ENCODE peak calls at places on chromosomes 2 and 18, in seven cellular contexts. C, V, F, Q, U, O and N are unnamed samples.
A peak's percentile ranks its signal among the peaks of the same experiment; 100 is the strongest.

GRCh38 chr2:106857882-106858478 is 28.0 kb downstream of the ST6GAL2 start:
- DNase-seq in C (no peak), V (no peak), F (no peak), Q (no peak), U (no peak), O (no peak), N (no peak)

GRCh38 chr18:26056291-26056690 is 34.1 kb downstream of the SS18 start:
- DNase-seq in C (no peak), V (no peak), F (no peak), Q (peak; percentile 66), U (peak; percentile 45), O (no peak), N (no peak)

GRCh38 chr2:58436842-58437241 is 195.7 kb upstream of the FANCL start:
- DNase-seq in C (no peak), V (no peak), F (no peak), Q (no peak), U (peak; percentile 15), O (no peak), N (no peak)

GRCh38 chr2:8576525-8577157 is 105.2 kb upstream of the ID2 start:
- DNase-seq in C (peak; percentile 57), V (no peak), F (no peak), Q (no peak), U (no peak), O (no peak), N (no peak)

GRCh38 chr2:100194951-100195350 is 52.6 kb upstream of the AFF3 start:
- DNase-seq in C (no peak), V (no peak), F (no peak), Q (no peak), U (no peak), O (no peak), N (no peak)

GRCh38 chr2:55459278-55459677 is 39.6 kb upstream of the CCDC88A start:
- DNase-seq in C (no peak), V (no peak), F (no peak), Q (no peak), U (no peak), O (no peak), N (no peak)

GRCh38 chr2:112606567-112606966 is 22.2 kb downstream of the CHCHD5 start:
- DNase-seq in C (no peak), V (no peak), F (peak; percentile 82), Q (peak; percentile 41), U (no peak), O (no peak), N (no peak)

GRCh38 chr2:187826023-187826422 is 271.8 kb upstream of the TFPI start:
- DNase-seq in C (no peak), V (no peak), F (no peak), Q (no peak), U (peak; percentile 16), O (no peak), N (no peak)

GRCh38 chr2:157843935-157844334 is 32.2 kb downstream of the ACVR1 start:
- DNase-seq in C (no peak), V (no peak), F (no peak), Q (no peak), U (no peak), O (no peak), N (no peak)

GRCh38 chr2:48114256-48114655 is 208.0 kb upstream of the FBXO11 start:
- DNase-seq in C (peak; percentile 50), V (no peak), F (no peak), Q (peak; percentile 77), U (peak; percentile 68), O (no peak), N (no peak)

GRCh38 chr18:27226556-27227075 is 41.5 kb upstream of the CHST9 start:
- DNase-seq in C (no peak), V (no peak), F (no peak), Q (no peak), U (no peak), O (no peak), N (no peak)

GRCh38 chr2:137800386-137800785 is 163.9 kb upstream of the HNMT start:
- DNase-seq in C (no peak), V (no peak), F (no peak), Q (no peak), U (no peak), O (no peak), N (no peak)

GRCh38 chr2:26772064-26773001 is 8.2 kb downstream of the SLC35F6 start:
- DNase-seq in C (peak; percentile 65), V (peak; percentile 89), F (peak; percentile 85), Q (peak; percentile 38), U (peak; percentile 70), O (peak; percentile 88), N (no peak)

GRCh38 chr2:54593249-54593648 is 130.2 kb upstream of the EML6 start:
- DNase-seq in C (no peak), V (no peak), F (no peak), Q (no peak), U (no peak), O (no peak), N (no peak)

GRCh38 chr18:63446266-63446665 is 24.0 kb upstream of the VPS4B start:
- DNase-seq in C (no peak), V (no peak), F (no peak), Q (no peak), U (no peak), O (no peak), N (no peak)

GRCh38 chr2:55431982-55432627 is 12.4 kb upstream of the CCDC88A start:
- DNase-seq in C (no peak), V (no peak), F (no peak), Q (peak; percentile 56), U (peak; percentile 70), O (no peak), N (no peak)

GRCh38 chr18:74146756-74147155 is 878 bp downstream of the FBXO15 start:
- DNase-seq in C (no peak), V (no peak), F (no peak), Q (peak; percentile 92), U (peak; percentile 31), O (no peak), N (no peak)

GRCh38 chr18:8140841-8141501 is 468.3 kb upstream of the RAB12 start:
- DNase-seq in C (no peak), V (peak; percentile 73), F (no peak), Q (peak; percentile 82), U (peak; percentile 92), O (peak; percentile 16), N (no peak)

GRCh38 chr2:70930371-70931329 is 5.0 kb upstream of the ATP6V1B1 start:
- DNase-seq in C (no peak), V (no peak), F (no peak), Q (no peak), U (no peak), O (peak; percentile 2), N (no peak)

GRCh38 chr2:238061310-238062202 is 755 bp downstream of the SCLY start:
- DNase-seq in C (no peak), V (peak; percentile 23), F (peak; percentile 63), Q (peak; percentile 33), U (peak; percentile 61), O (peak; percentile 45), N (no peak)

GRCh38 chr2:130828461-130828860 is 8.3 kb upstream of the ARHGEF4 start:
- DNase-seq in C (no peak), V (no peak), F (no peak), Q (no peak), U (no peak), O (no peak), N (no peak)

GRCh38 chr2:240991378-240992263 is 6.8 kb upstream of the SNED1 start:
- DNase-seq in C (peak; percentile 35), V (peak; percentile 87), F (peak; percentile 71), Q (peak; percentile 97), U (peak; percentile 98), O (peak; percentile 71), N (no peak)

GRCh38 chr2:20190170-20190569 is 34.8 kb downstream of the SDC1 start:
- DNase-seq in C (no peak), V (no peak), F (no peak), Q (no peak), U (no peak), O (no peak), N (no peak)

GRCh38 chr2:10533811-10534321 is 85.7 kb upstream of the ODC1 start:
- DNase-seq in C (peak; percentile 29), V (no peak), F (peak; percentile 33), Q (peak; percentile 24), U (peak; percentile 73), O (no peak), N (no peak)

GRCh38 chr2:70426341-70426740 is 124.5 kb upstream of the FAM136A start:
- DNase-seq in C (no peak), V (no peak), F (no peak), Q (no peak), U (no peak), O (no peak), N (no peak)

GRCh38 chr2:228642861-228643260 is 461.4 kb upstream of the SPHKAP start:
- DNase-seq in C (no peak), V (no peak), F (no peak), Q (no peak), U (no peak), O (no peak), N (no peak)

GRCh38 chr2:62149708-62150107 is 46.2 kb upstream of the B3GNT2 start:
- DNase-seq in C (no peak), V (no peak), F (no peak), Q (peak; percentile 96), U (peak; percentile 100), O (no peak), N (no peak)

DNA sequence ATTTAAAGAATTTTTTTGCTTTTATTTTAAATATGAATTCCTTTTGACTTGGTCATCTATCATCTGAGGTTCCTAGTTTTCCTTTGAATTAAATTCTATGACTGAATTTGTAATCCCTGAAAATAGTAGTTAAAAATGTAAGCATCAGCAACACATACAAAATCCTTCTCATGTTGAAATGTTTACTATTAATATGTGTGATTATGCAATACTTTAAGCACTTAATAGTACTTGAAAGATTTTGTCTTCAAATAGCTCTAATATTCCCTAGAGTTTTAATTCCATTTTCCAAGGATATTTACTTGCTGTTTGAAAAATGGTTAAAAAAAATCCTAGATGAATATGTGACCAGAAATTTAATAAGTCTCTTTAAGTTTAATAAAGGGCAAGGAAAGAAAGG is 26.6 kb upstream of the SPATS2L start:
- DNase-seq in C (no peak), V (no peak), F (no peak), Q (peak; percentile 23), U (no peak), O (no peak), N (no peak)
- H3K9me3 ChIP-seq in C (no peaks in the 10 kb centered on the region), V (no peaks in the 10 kb centered on the region), F (no peaks in the 10 kb centered on the region), Q (no peaks in the 10 kb centered on the region), U (no peaks in the 10 kb centered on the region), O (no peaks in the 10 kb centered on the region), N (no peaks in the 10 kb centered on the region)

GRCh38 chr2:170819941-170820646 is 3.4 kb downstream of the GAD1 start:
- DNase-seq in C (peak; percentile 48), V (no peak), F (no peak), Q (no peak), U (no peak), O (no peak), N (no peak)
- H3K9me3 ChIP-seq in C (no peaks in the 10 kb centered on the region), V (no peaks in the 10 kb centered on the region), F (no peaks in the 10 kb centered on the region), Q (no peaks in the 10 kb centered on the region), U (no peaks in the 10 kb centered on the region), O (no peaks in the 10 kb centered on the region), N (no peaks in the 10 kb centered on the region)

DNA sequence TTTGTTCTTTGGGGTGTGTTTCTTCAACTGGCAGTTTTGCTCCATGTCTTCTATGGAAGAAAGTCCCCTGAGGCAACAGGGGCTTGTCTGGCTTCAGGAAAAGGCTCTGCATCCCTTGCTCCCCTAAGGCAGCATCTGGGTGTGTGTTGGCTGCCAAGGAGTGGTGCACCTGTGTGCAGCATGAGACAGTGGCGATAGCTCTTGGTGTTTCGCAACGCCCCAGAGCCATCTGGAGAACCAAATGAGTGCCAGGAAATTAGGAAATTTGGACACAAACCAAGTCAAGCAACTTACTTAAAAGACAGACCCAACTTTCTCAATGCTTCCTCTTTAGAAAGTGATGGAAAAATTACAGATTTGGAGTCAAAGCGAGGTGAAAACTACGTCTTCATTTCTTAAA is 1044.4 kb upstream of the CNTNAP5 start:
- DNase-seq in C (no peak), V (no peak), F (no peak), Q (no peak), U (no peak), O (no peak), N (no peak)
- H3K9me3 ChIP-seq in C (peaks cover 5% of the 10 kb centered on the region), V (no peaks in the 10 kb centered on the region), F (no peaks in the 10 kb centered on the region), Q (peaks cover 4% of the 10 kb centered on the region), U (no peaks in the 10 kb centered on the region), O (no peaks in the 10 kb centered on the region), N (peaks cover 5% of the 10 kb centered on the region)

GRCh38 chr2:57049273-57049672 is 865.5 kb downstream of the CCDC85A start:
- DNase-seq in C (no peak), V (no peak), F (no peak), Q (no peak), U (no peak), O (peak; percentile 20), N (no peak)
- H3K9me3 ChIP-seq in C (no peaks in the 10 kb centered on the region), V (no peaks in the 10 kb centered on the region), F (no peaks in the 10 kb centered on the region), Q (no peaks in the 10 kb centered on the region), U (no peaks in the 10 kb centered on the region), O (no peaks in the 10 kb centered on the region), N (no peaks in the 10 kb centered on the region)